ENCODE peak calls at places on chromosome 11, in ten cellular contexts. Z is amniotic stem cell; G is myocyte; P is COR-L47; B is adipocyte; L is NCI-H2081; Y is SK-N-SH; K is epithelial cell of prostate; J is CD4-positive, CD25-positive, alpha-beta regulatory T cell; E is NT2/D1. W is an unnamed sample.

GRCh38 chr11:22670803-22671202 is 4.4 kb downstream of the GAS2 start:
- DNase-seq in Z (no peak), G (no peak), P (no peak), B (no peak), L (no peak), Y (no peak), K (no peak), J (no peak), E (no peak), W (peak; percentile 23)

GRCh38 chr11:58647866-58648265 is 25.4 kb downstream of the CNTF start:
- DNase-seq in Z (no peak), G (peak; percentile 76), P (no peak), B (no peak), L (no peak), Y (no peak), K (no peak), J (no peak), E (no peak), W (no peak)

GRCh38 chr11:126496576-126497403 is 141.3 kb downstream of the ST3GAL4 start:
- DNase-seq in Z (no peak), G (no peak), P (no peak), B (no peak), L (no peak), Y (no peak), K (no peak), J (no peak), E (no peak), W (no peak)

GRCh38 chr11:118015385-118015841 is 29.2 kb downstream of the IL10RA start:
- DNase-seq in Z (no peak), G (no peak), P (no peak), B (no peak), L (no peak), Y (no peak), K (no peak), J (no peak), E (no peak), W (no peak)

GRCh38 chr11:394034-394857 is at the start of gene PKP3:
- DNase-seq in Z (no peak), G (peak; percentile 60), P (peak; percentile 43), B (no peak), L (peak; percentile 74), Y (no peak), K (peak; percentile 90), J (no peak), E (no peak), W (peak; percentile 76)

GRCh38 chr11:44372989-44373388 is 63.0 kb upstream of the ALX4 start:
- DNase-seq in Z (no peak), G (no peak), P (no peak), B (no peak), L (no peak), Y (no peak), K (no peak), J (no peak), E (no peak), W (no peak)

GRCh38 chr11:61041755-61042518 is 60.4 kb upstream of the CD5 start:
- DNase-seq in Z (no peak), G (peak; percentile 21), P (peak; percentile 84), B (no peak), L (peak; percentile 93), Y (no peak), K (no peak), J (peak; percentile 90), E (peak; percentile 74), W (peak; percentile 20)

GRCh38 chr11:118175600-118176399 is 639 bp downstream of the SCN2B start:
- DNase-seq in Z (no peak), G (no peak), P (no peak), B (no peak), L (no peak), Y (no peak), K (no peak), J (no peak), E (no peak), W (no peak)

GRCh38 chr11:46367244-46367915 is 14.1 kb upstream of the MDK start:
- DNase-seq in Z (no peak), G (peak; percentile 63), P (peak; percentile 20), B (peak; percentile 75), L (peak; percentile 38), Y (peak; percentile 87), K (no peak), J (peak; percentile 75), E (no peak), W (peak; percentile 41)

GRCh38 chr11:130188047-130188446 is 28.5 kb downstream of the ST14 start:
- DNase-seq in Z (no peak), G (no peak), P (no peak), B (no peak), L (no peak), Y (no peak), K (no peak), J (no peak), E (no peak), W (no peak)

GRCh38 chr11:69504576-69505420 is 23.3 kb downstream of the LINC01488 start:
- DNase-seq in Z (no peak), G (no peak), P (no peak), B (no peak), L (no peak), Y (no peak), K (no peak), J (no peak), E (no peak), W (no peak)